ENCODE peak calls at places on chromosomes 4 and X, in ten cellular contexts. W is GM12864, N is omental fat pad, L is M059J, F is memory B cell, S is cardiac muscle cell, U is brain microvascular endothelial cell, G is activated gamma-delta T cell treated with Interleukin-2 at 50 U/mL for 16 hours, O is PC-3, T is H54. A is an unnamed sample.

GRCh38 chr4:52052475-52052780 is 1.3 kb downstream of the SPATA18 start:
- DNase-seq in W (peak; percentile 16), N (no peak), L (no peak), F (no peak), S (peak; percentile 8), U (no peak), G (no peak), O (no peak), T (no peak), A (peak; percentile 43)

GRCh38 chrX:41108684-41109205 is 23.5 kb downstream of the USP9X start:
- DNase-seq in W (no peak), N (no peak), L (no peak), F (no peak), S (no peak), U (no peak), G (no peak), O (no peak), T (no peak), A (no peak)

GRCh38 chrX:110156167-110156754 is 153.3 kb downstream of the TMEM164 start:
- DNase-seq in W (no peak), N (no peak), L (no peak), F (no peak), S (peak; percentile 21), U (no peak), G (no peak), O (peak; percentile 52), T (no peak), A (peak; percentile 34)

GRCh38 chr4:84952004-84952403 is 14.5 kb downstream of the WDFY3 start:
- DNase-seq in W (no peak), N (no peak), L (peak; percentile 78), F (no peak), S (no peak), U (peak; percentile 51), G (no peak), O (peak; percentile 88), T (no peak), A (peak; percentile 46)

GRCh38 chrX:2388669-2389068 is 112.1 kb downstream of the DHRSX start:
- DNase-seq in W (no peak), N (no peak), L (no peak), F (no peak), S (no peak), U (no peak), G (no peak), O (no peak), T (no peak), A (no peak)

GRCh38 chrX:49271341-49271740 is 1.7 kb downstream of the PPP1R3F start:
- DNase-seq in W (no peak), N (no peak), L (no peak), F (no peak), S (no peak), U (no peak), G (no peak), O (peak; percentile 46), T (no peak), A (no peak)

GRCh38 chr4:16032871-16033505 is 50.8 kb downstream of the PROM1 start:
- DNase-seq in W (no peak), N (no peak), L (peak; percentile 54), F (no peak), S (no peak), U (no peak), G (no peak), O (no peak), T (no peak), A (peak; percentile 42)

GRCh38 chr4:7983296-7983695 is 43.6 kb upstream of the AFAP1 start:
- DNase-seq in W (no peak), N (no peak), L (no peak), F (no peak), S (no peak), U (no peak), G (no peak), O (no peak), T (no peak), A (no peak)

GRCh38 chr4:140238353-140239041 is 84.5 kb upstream of the MAML3 start:
- DNase-seq in W (no peak), N (peak; percentile 76), L (peak; percentile 27), F (no peak), S (peak; percentile 84), U (peak; percentile 54), G (no peak), O (no peak), T (no peak), A (no peak)

GRCh38 chr4:6469898-6470501 is 2.4 kb downstream of the PPP2R2C start:
- DNase-seq in W (no peak), N (peak; percentile 11), L (no peak), F (no peak), S (no peak), U (no peak), G (no peak), O (no peak), T (no peak), A (no peak)

GRCh38 chr4:142406051-142406549 is 440.0 kb downstream of the INPP4B start:
- DNase-seq in W (no peak), N (no peak), L (peak; percentile 59), F (no peak), S (peak; percentile 22), U (no peak), G (no peak), O (peak; percentile 78), T (no peak), A (no peak)

GRCh38 chrX:69222103-69223090 is 57.1 kb upstream of the PJA1 start:
- DNase-seq in W (no peak), N (peak; percentile 46), L (peak; percentile 71), F (peak; percentile 65), S (peak; percentile 80), U (peak; percentile 15), G (peak; percentile 68), O (peak; percentile 83), T (peak; percentile 54), A (peak; percentile 71)

GRCh38 chr4:13990596-13991589 is 363.4 kb upstream of the BOD1L1 start:
- DNase-seq in W (no peak), N (no peak), L (peak; percentile 53), F (no peak), S (peak; percentile 46), U (peak; percentile 61), G (no peak), O (no peak), T (no peak), A (no peak)

GRCh38 chr4:3403104-3403906 is 38.5 kb upstream of the HGFAC start:
- DNase-seq in W (no peak), N (no peak), L (no peak), F (no peak), S (no peak), U (no peak), G (no peak), O (no peak), T (no peak), A (no peak)

GRCh38 chr4:111788046-111788642 is 357.1 kb upstream of the FAM241A start:
- DNase-seq in W (no peak), N (no peak), L (no peak), F (no peak), S (no peak), U (no peak), G (no peak), O (no peak), T (no peak), A (no peak)

GRCh38 chr4:184680698-184681097 is 31.2 kb downstream of the PRIMPOL start:
- DNase-seq in W (no peak), N (no peak), L (no peak), F (no peak), S (no peak), U (no peak), G (no peak), O (no peak), T (no peak), A (no peak)

GRCh38 chr4:76614589-76614988 is 179.6 kb downstream of the SHROOM3 start:
- DNase-seq in W (no peak), N (no peak), L (no peak), F (no peak), S (no peak), U (no peak), G (no peak), O (no peak), T (no peak), A (no peak)

GRCh38 chr4:107896158-107896645 is 35.1 kb upstream of the CYP2U1 start:
- DNase-seq in W (no peak), N (no peak), L (peak; percentile 96), F (no peak), S (no peak), U (peak; percentile 94), G (no peak), O (peak; percentile 92), T (peak; percentile 16), A (peak; percentile 97)

GRCh38 chrX:11374570-11374969 is 81.4 kb downstream of the AMELX start:
- DNase-seq in W (no peak), N (no peak), L (no peak), F (no peak), S (no peak), U (no peak), G (no peak), O (peak; percentile 86), T (no peak), A (no peak)

GRCh38 chrX:136866337-136867095 is 14.0 kb downstream of the RBMX start:
- DNase-seq in W (no peak), N (no peak), L (peak; percentile 19), F (no peak), S (no peak), U (no peak), G (no peak), O (no peak), T (no peak), A (no peak)

GRCh38 chrX:69365349-69365748 is 138.8 kb upstream of the NALF2 start:
- DNase-seq in W (no peak), N (no peak), L (no peak), F (no peak), S (no peak), U (no peak), G (no peak), O (no peak), T (no peak), A (no peak)

GRCh38 chr4:42654606-42655005 is 2.3 kb downstream of the ATP8A1 start:
- DNase-seq in W (no peak), N (no peak), L (peak; percentile 91), F (no peak), S (no peak), U (peak; percentile 56), G (peak; percentile 21), O (peak; percentile 90), T (peak; percentile 13), A (peak; percentile 49)

GRCh38 chr4:92809381-92809780 is 505.6 kb downstream of the GRID2 start:
- DNase-seq in W (no peak), N (no peak), L (no peak), F (no peak), S (no peak), U (no peak), G (no peak), O (no peak), T (no peak), A (no peak)

GRCh38 chrX:134933911-134934310 is 56.9 kb upstream of the SMIM10 start:
- DNase-seq in W (no peak), N (no peak), L (peak; percentile 79), F (no peak), S (peak; percentile 29), U (no peak), G (no peak), O (no peak), T (peak; percentile 23), A (no peak)

GRCh38 chrX:152231106-152231505 is 92.7 kb upstream of the MAGEA10 start:
- DNase-seq in W (no peak), N (no peak), L (no peak), F (no peak), S (no peak), U (no peak), G (no peak), O (no peak), T (no peak), A (no peak)

GRCh38 chr4:185120631-185120946 is 22.5 kb upstream of the SLC25A4 start:
- DNase-seq in W (no peak), N (no peak), L (no peak), F (no peak), S (no peak), U (no peak), G (no peak), O (no peak), T (no peak), A (no peak)